ENCODE peak calls at places on chromosomes 16 and 17, in six cellular contexts. P is GM23248; Y is CD4-positive, alpha-beta T cell; I is K562; L is CD8-positive, alpha-beta T cell; J is psoas muscle. G is an unnamed sample.

GRCh38 chr17:16480995-16481394 is 11.0 kb downstream of the LRRC75A start:
- DNase-seq in P (no peak), Y (no peak), I (no peak), L (no peak), J (no peak), G (no peak)

GRCh38 chr17:61631800-61632199 is 40.8 kb upstream of the NACA2 start:
- DNase-seq in P (no peak), Y (no peak), I (no peak), L (no peak), J (no peak), G (no peak)

GRCh38 chr17:38600416-38600815 is 5.3 kb downstream of the SRCIN1 start:
- DNase-seq in P (no peak), Y (no peak), I (no peak), L (no peak), J (no peak), G (peak; percentile 63)

GRCh38 chr16:77117687-77118086 is 73.3 kb upstream of the MON1B start:
- DNase-seq in P (no peak), Y (no peak), I (no peak), L (no peak), J (no peak), G (no peak)

GRCh38 chr17:6388416-6388815 is 46.5 kb downstream of the AIPL1 start:
- DNase-seq in P (no peak), Y (no peak), I (no peak), L (no peak), J (no peak), G (no peak)

GRCh38 chr17:73122953-73123605 is 30.6 kb upstream of the SLC39A11 start:
- DNase-seq in P (no peak), Y (no peak), I (no peak), L (no peak), J (no peak), G (no peak)

GRCh38 chr16:19872179-19872863 is 12.3 kb downstream of the GPRC5B start:
- DNase-seq in P (no peak), Y (no peak), I (no peak), L (no peak), J (no peak), G (no peak)

GRCh38 chr16:11361751-11362742 is 16.8 kb downstream of the RMI2 start:
- DNase-seq in P (peak; percentile 66), Y (peak; percentile 17), I (no peak), L (peak; percentile 28), J (no peak), G (peak; percentile 43)

GRCh38 chr16:70391881-70392481 is 45.3 kb downstream of the DDX19A start:
- DNase-seq in P (peak; percentile 95), Y (no peak), I (no peak), L (no peak), J (peak; percentile 90), G (peak; percentile 96)

GRCh38 chr17:40909351-40909750 is 24.3 kb upstream of the KRT20 start:
- DNase-seq in P (peak; percentile 98), Y (peak; percentile 57), I (peak; percentile 73), L (peak; percentile 61), J (peak; percentile 56), G (peak; percentile 81)

GRCh38 chr16:74577882-74578366 is 29.0 kb downstream of the GLG1 start:
- DNase-seq in P (peak; percentile 83), Y (no peak), I (no peak), L (no peak), J (no peak), G (peak; percentile 70)

GRCh38 chr16:35687781-35688180 is 2228.4 kb downstream of the TP53TG3F start:
- DNase-seq in P (no peak), Y (no peak), I (no peak), L (no peak), J (no peak), G (no peak)

GRCh38 chr16:35692824-35693223 is 2233.4 kb downstream of the TP53TG3F start:
- DNase-seq in P (no peak), Y (no peak), I (no peak), L (no peak), J (no peak), G (peak; percentile 30)

GRCh38 chr16:35690413-35690812 is 2231.0 kb downstream of the TP53TG3F start:
- DNase-seq in P (no peak), Y (no peak), I (no peak), L (no peak), J (no peak), G (no peak)

GRCh38 chr16:35689764-35690163 is 2230.4 kb downstream of the TP53TG3F start:
- DNase-seq in P (no peak), Y (no peak), I (no peak), L (no peak), J (no peak), G (no peak)

DNA sequence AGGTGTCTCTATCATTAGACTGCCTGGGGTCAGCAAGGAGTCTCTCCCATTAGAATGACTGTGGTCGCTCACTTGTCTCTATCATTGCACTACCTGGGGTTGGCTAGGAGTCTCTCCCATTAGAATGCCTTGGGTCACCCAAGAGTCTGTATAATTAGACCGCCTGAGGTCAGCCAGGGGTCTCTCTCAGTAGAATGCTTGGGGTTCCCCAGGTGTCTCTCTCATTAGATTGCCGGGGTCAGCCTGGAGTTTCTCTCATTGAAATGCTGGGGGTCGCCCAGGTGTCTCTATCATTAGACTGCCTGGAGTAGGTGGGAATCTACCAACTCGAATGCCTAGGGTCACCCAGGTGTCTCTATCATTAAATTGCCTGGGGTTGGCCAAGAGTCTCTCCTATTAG is 2231.6 kb downstream of the TP53TG3F start:
- DNase-seq in P (no peak), Y (no peak), I (no peak), L (no peak), J (no peak), G (no peak)
- H3K9me3 ChIP-seq in P (no peaks in the 10 kb centered on the region), Y (peaks cover 63% of the 10 kb centered on the region), I (no peaks in the 10 kb centered on the region), L (no peaks in the 10 kb centered on the region), J (peaks cover 6% of the 10 kb centered on the region), G (no peaks in the 10 kb centered on the region)

GRCh38 chr16:71439531-71439930 is 2.3 kb downstream of the TLE7 start:
- DNase-seq in P (peak; percentile 18), Y (no peak), I (no peak), L (no peak), J (no peak), G (no peak)

GRCh38 chr16:71440669-71441347 is 1.0 kb downstream of the TLE7 start:
- DNase-seq in P (no peak), Y (no peak), I (peak; percentile 75), L (no peak), J (no peak), G (no peak)

GRCh38 chr16:71443714-71444113 is 1.9 kb upstream of the TLE7 start:
- DNase-seq in P (no peak), Y (no peak), I (no peak), L (no peak), J (no peak), G (peak; percentile 75)

GRCh38 chr16:71441348-71441781 is 489 bp downstream of the TLE7 start:
- DNase-seq in P (no peak), Y (peak; percentile 31), I (peak; percentile 31), L (no peak), J (no peak), G (peak; percentile 85)

DNA sequence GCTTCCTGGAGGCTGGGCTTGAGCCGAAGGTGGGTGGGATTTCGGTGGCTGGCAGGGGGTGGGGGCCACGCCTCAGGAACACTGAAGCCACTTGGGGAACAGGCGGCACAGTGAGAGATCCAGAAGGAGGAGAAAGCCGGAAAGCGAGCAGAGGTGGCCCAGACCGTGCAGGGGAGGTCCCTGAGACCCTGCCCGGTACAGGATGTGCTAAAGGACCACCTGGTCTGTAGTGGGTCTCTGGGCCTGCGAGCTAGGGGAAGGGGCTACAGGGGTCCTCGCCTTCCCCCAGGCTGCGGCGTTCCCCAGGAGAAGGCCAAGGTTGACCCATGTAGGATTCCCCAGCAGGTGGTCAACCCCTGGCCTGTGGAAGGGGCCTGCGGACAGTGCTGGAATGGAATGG is at the start of gene TLE7:
- DNase-seq in P (no peak), Y (no peak), I (no peak), L (no peak), J (no peak), G (no peak)
- H3K9me3 ChIP-seq in P (no peaks in the 10 kb centered on the region), Y (peaks cover 24% of the 10 kb centered on the region), I (peaks cover 2% of the 10 kb centered on the region), L (peaks cover 4% of the 10 kb centered on the region), J (peaks cover 50% of the 10 kb centered on the region), G (peaks cover 9% of the 10 kb centered on the region)

GRCh38 chr17:56933868-56934267 is 20.0 kb upstream of the TRIM25 start:
- DNase-seq in P (no peak), Y (no peak), I (no peak), L (no peak), J (no peak), G (no peak)

GRCh38 chr17:56935461-56935860 is 21.6 kb upstream of the TRIM25 start:
- DNase-seq in P (no peak), Y (no peak), I (no peak), L (no peak), J (no peak), G (no peak)

GRCh38 chr17:56934280-56934679 is 20.4 kb upstream of the TRIM25 start:
- DNase-seq in P (no peak), Y (no peak), I (no peak), L (no peak), J (no peak), G (no peak)

GRCh38 chr17:56930739-56931337 is 17.0 kb upstream of the TRIM25 start:
- DNase-seq in P (no peak), Y (no peak), I (no peak), L (no peak), J (no peak), G (no peak)

DNA sequence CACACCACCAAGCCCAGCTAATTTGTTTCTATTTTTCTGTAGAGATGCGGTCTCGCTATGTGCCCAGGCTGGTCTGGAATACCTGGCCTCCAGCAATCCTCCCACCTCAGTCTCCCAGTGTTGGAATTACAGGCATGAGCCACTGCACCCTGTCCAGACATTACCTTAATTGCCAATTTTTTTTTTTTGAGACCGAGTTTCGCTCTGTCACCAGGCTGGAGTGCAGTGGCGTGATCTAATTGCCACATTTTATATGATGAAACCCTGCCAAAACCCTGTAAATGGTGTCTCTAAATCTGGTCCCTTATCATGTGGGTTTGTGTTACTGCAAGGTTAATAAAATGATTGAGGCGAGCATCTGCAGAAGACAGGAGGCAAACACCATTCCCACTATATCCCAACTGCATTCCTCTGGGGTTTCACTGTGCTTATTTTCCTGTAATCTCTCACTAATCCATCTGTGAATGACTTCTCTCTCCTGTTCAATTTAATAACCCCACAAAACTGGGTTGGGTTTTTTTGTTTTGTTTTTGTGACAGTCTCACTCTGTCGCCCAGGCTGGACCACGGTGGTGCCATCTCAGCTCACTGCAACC is 19.4 kb upstream of the TRIM25 start:
- DNase-seq in P (no peak), Y (no peak), I (no peak), L (no peak), J (no peak), G (no peak)
- H3K9me3 ChIP-seq in P (no peaks in the 10 kb centered on the region), Y (no peaks in the 10 kb centered on the region), I (no peaks in the 10 kb centered on the region), L (no peaks in the 10 kb centered on the region), J (no peaks in the 10 kb centered on the region), G (no peaks in the 10 kb centered on the region)

GRCh38 chr16:3295209-3295608 is 10.0 kb downstream of the TIGD7 start:
- DNase-seq in P (no peak), Y (no peak), I (no peak), L (no peak), J (no peak), G (no peak)

GRCh38 chr16:3289998-3290673 is 6.8 kb downstream of the ZNF263 start:
- DNase-seq in P (no peak), Y (no peak), I (no peak), L (no peak), J (no peak), G (no peak)

GRCh38 chr16:3295783-3296182 is 9.4 kb downstream of the TIGD7 start:
- DNase-seq in P (no peak), Y (no peak), I (no peak), L (no peak), J (no peak), G (no peak)

GRCh38 chr16:3292604-3293003 is 9.3 kb downstream of the ZNF263 start:
- DNase-seq in P (peak; percentile 74), Y (no peak), I (no peak), L (no peak), J (no peak), G (no peak)
- H3K9me3 ChIP-seq in P (no peaks in the 10 kb centered on the region), Y (peaks cover 83% of the 10 kb centered on the region), I (peaks cover 42% of the 10 kb centered on the region), L (peaks cover 53% of the 10 kb centered on the region), J (peaks cover 95% of the 10 kb centered on the region), G (peaks cover 40% of the 10 kb centered on the region)